ENCODE peak calls at places on chromosomes 11 and 22, in nine cellular contexts. T is right lobe of liver, P is endothelial cell of umbilical vein, F is heart left ventricle, Y is NB4, E is body of pancreas, N is GM12891, M is ovary, A is spleen. Q is an unnamed sample.
A peak's percentile ranks its signal among the peaks of the same experiment; 100 is the strongest.

GRCh38 chr22:28268845-28269244 is 349.8 kb upstream of the PITPNB start:
- DNase-seq in T (no peak), P (no peak), F (peak; percentile 38), Y (no peak), E (no peak), N (no peak), M (no peak), A (no peak), Q (no peak)

GRCh38 chr11:131354251-131354701 is 16.1 kb upstream of the NTM start:
- DNase-seq in T (no peak), P (no peak), F (no peak), Y (no peak), E (no peak), N (no peak), M (no peak), A (no peak), Q (no peak)

GRCh38 chr11:93986716-93987115 is 34.4 kb upstream of the HEPHL1 start:
- DNase-seq in T (no peak), P (no peak), F (no peak), Y (no peak), E (peak; percentile 60), N (no peak), M (no peak), A (no peak), Q (no peak)

GRCh38 chr22:22207845-22208564 is 36.6 kb upstream of the VPREB1 start:
- DNase-seq in T (peak; percentile 68), P (peak; percentile 68), F (peak; percentile 40), Y (peak; percentile 81), E (peak; percentile 65), N (peak; percentile 62), M (no peak), A (peak; percentile 93), Q (no peak)

GRCh38 chr11:68077617-68078592 is 39.1 kb downstream of the TCIRG1 start:
- DNase-seq in T (no peak), P (no peak), F (no peak), Y (peak; percentile 17), E (no peak), N (no peak), M (no peak), A (no peak), Q (no peak)

GRCh38 chr11:12725047-12725862 is 51.0 kb downstream of the TEAD1 start:
- DNase-seq in T (no peak), P (peak; percentile 74), F (no peak), Y (no peak), E (no peak), N (no peak), M (no peak), A (no peak), Q (no peak)

GRCh38 chr11:88631497-88631896 is 294.0 kb upstream of the CTSC start:
- DNase-seq in T (no peak), P (no peak), F (no peak), Y (no peak), E (no peak), N (no peak), M (no peak), A (no peak), Q (no peak)

GRCh38 chr22:50461536-50461935 is 13.3 kb downstream of the SBF1 start:
- DNase-seq in T (no peak), P (no peak), F (no peak), Y (no peak), E (no peak), N (no peak), M (no peak), A (no peak), Q (no peak)

GRCh38 chr22:41021039-41021654 is 70.0 kb downstream of the RBX1 start:
- DNase-seq in T (peak; percentile 54), P (no peak), F (no peak), Y (peak; percentile 16), E (peak; percentile 3), N (no peak), M (peak; percentile 28), A (peak; percentile 77), Q (no peak)

GRCh38 chr22:41021655-41022454 is 70.5 kb upstream of the EP300 start:
- DNase-seq in T (peak; percentile 75), P (peak; percentile 17), F (peak; percentile 75), Y (peak; percentile 87), E (peak; percentile 75), N (peak; percentile 54), M (peak; percentile 73), A (peak; percentile 93), Q (peak; percentile 88)

GRCh38 chr22:41023299-41023623 is 69.1 kb upstream of the EP300 start:
- DNase-seq in T (no peak), P (no peak), F (no peak), Y (no peak), E (no peak), N (no peak), M (no peak), A (no peak), Q (no peak)

DNA sequence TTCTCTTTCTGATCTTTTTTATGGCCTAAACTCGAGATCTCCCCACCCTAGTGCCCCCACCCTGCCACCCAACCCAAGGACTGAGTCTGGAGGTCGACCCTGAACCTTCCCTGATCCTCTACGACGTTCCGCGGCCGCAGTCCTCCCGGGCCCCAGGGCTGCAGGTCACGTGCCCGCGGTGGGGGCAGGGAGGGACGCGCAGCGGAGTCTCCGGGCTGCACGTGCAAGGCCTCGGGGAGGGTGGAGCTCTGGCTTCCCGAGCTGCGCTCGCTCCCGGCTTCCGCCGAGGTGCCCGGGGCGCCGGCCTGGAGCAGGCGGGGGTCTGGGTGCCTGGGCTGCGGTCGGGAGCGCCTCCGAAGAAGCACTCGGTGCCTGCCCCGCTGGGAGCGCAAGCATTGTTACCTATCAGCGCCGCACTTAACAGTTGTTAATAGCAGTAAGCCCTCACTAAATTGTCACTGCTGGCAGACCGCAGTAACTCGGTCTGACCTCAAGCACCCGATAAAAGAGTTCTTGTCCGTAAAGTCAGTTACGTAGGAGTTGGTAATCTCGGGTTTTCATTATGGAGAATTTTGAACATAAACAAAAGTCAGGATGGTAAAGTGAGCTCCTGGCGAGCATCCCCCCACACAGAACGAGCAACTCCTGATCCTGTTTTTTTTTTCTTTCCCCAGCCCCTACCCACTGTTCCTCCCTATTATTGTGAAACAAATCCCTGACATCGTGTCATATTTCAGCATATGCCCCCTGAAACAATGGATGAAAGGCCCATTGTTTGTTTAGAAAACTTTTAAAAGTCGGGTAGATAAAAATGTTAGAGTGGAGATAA is 69.7 kb upstream of the EP300 start:
- DNase-seq in T (peak; percentile 93), P (peak; percentile 67), F (peak; percentile 95), Y (peak; percentile 95), E (peak; percentile 96), N (peak; percentile 71), M (peak; percentile 96), A (peak; percentile 98), Q (peak; percentile 96)
- TF ChIP-seq POLR2A in T (peak; percentile 50), P (no peak), F (peak; percentile 51), Y (peak; percentile 25), E (peak; percentile 70), N (no peak), M (peak; percentile 86), A (no peak), Q (peak; percentile 75)

DNA sequence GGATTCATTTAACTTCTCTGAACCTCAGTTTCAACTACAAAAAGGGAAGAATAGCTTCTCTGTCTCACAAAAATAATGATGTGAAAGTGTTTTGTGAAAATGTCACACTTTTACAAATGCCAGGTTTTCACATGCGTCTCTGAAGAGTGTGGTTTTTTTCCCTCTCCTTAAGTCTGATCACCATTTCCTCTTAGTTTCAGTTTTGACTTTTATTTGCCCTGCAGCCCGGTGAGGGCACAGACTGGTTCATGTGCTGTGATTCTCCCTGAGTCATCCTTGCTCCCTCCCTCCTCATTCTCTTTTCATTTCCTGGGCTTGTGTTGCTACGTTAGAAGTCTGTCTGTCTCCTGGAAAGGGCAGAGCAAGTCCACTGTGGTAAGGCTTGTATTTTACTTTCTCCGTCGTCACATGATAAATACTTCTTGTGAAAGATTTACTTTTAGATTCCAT is 67.8 kb downstream of the BID start:
- DNase-seq in T (no peak), P (peak; percentile 93), F (peak; percentile 38), Y (peak; percentile 87), E (peak; percentile 58), N (peak; percentile 35), M (peak; percentile 18), A (no peak), Q (no peak)
- TF ChIP-seq POLR2A in T (peak; percentile 31), P (peak; percentile 41), F (peak; percentile 37), Y (no peak), E (no peak), N (no peak), M (no peak), A (no peak), Q (no peak)

DNA sequence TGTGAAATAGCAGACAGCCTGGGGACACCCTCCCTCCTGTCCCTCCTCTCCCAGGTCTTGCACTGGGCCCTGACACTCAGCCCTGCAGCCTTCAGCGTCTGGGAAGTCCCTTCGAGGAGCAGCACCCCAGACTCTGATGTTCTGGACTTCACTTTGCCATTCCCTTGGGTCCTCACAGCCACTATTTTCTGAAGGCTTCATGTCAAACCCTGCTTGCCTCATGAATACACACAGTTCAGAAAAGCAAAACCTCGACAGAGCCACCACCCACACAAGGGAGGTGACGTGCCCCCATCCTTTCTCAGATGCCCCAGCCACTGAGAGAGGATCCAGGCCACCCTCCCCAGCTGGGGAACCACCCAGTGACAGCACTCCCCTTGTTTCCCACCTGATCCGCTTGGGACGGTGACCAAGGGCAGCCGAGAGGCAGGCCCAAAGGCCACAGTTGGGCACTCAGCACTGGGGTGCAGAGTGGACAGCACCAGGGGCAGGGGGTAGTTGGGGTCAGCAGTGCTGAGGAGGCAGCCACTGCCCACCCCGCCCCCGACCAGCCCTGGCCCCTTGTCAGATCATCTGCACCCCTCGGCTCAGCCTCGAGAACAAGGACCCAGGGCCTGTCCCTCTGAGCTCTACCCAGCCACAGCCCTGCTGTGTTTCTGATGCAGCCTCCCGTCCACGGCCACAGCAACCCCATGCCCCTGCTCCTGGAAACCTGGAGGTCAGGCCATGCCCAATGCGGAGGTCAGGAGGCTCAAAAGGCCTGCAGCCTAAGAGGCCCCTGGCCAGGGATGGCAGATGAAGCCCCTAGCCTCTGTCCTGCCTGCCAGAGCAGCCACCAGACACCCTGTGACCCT is 3.1 kb upstream of the TNNT3 start:
- DNase-seq in T (peak; percentile 42), P (no peak), F (no peak), Y (peak; percentile 38), E (no peak), N (peak; percentile 64), M (no peak), A (peak; percentile 82), Q (peak; percentile 63)
- TF ChIP-seq POLR2A in T (no peak), P (no peak), F (no peak), Y (no peak), E (no peak), N (peak; percentile 32), M (no peak), A (no peak), Q (no peak)

GRCh38 chr11:122199661-122200060 is 83.6 kb upstream of the BLID start:
- DNase-seq in T (no peak), P (peak; percentile 86), F (no peak), Y (no peak), E (no peak), N (no peak), M (no peak), A (no peak), Q (no peak)

GRCh38 chr11:122198291-122198983 is 82.4 kb upstream of the BLID start:
- DNase-seq in T (no peak), P (peak; percentile 20), F (no peak), Y (no peak), E (no peak), N (no peak), M (no peak), A (no peak), Q (no peak)

GRCh38 chr11:122195790-122196189 is 79.8 kb upstream of the BLID start:
- DNase-seq in T (no peak), P (no peak), F (no peak), Y (no peak), E (no peak), N (no peak), M (no peak), A (no peak), Q (no peak)

GRCh38 chr11:122201126-122201525 is 85.1 kb upstream of the BLID start:
- DNase-seq in T (no peak), P (no peak), F (no peak), Y (no peak), E (no peak), N (no peak), M (no peak), A (no peak), Q (no peak)

DNA sequence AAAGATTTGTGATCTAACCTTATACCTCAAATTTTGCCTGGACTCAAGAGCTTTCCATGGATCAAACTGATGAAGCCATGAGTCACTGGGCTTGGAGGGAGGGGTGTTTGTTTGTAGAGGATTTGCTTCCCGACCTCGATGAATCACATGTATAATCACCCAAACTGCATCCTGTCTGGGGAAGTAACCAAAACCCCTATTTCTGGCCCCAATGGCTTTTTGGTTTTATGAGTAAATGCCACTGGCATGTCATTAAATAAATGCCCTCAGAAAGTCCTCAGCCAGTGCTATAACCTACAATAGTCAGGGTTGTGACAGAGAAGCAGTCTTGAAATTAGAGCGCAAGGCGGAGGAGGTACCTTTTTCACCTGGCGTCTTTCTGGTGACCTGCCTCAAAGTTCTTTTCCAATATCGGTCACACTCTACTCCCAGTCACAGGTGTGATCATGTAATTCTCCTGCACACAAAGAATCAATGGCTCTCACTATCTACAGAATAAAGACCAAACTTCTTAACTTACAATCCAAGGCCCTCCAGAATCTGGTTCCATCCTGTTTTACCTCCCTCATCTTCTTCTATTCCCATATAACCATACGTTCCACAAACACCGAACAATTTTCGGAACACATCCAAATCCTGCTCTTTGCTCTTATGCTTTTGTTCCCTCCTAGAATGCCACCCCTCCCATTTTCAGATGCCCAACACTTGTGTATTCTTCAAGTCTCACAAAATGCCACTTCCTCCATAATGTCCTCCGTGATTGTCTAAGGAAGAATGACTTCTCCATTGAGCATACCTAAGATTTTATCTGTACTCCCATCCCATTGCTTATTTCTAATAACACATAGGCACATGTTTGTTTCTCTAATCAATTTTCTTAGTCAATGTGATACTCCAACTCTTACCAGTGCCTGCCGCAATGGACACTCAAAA is 81.3 kb upstream of the BLID start:
- DNase-seq in T (no peak), P (peak; percentile 96), F (peak; percentile 53), Y (peak; percentile 28), E (no peak), N (no peak), M (peak; percentile 39), A (no peak), Q (no peak)
- TF ChIP-seq POLR2A in T (no peak), P (peak; percentile 82), F (no peak), Y (no peak), E (no peak), N (no peak), M (no peak), A (no peak), Q (no peak)